ENCODE peak calls at places on chromosome 20, in ten cellular contexts. One of them, this sample, is unnamed.

GRCh38 chr20:48236001-48236400 is 450.7 kb upstream of the SULF2 start:
- DNase-seq in GM10248: no peak
- DNase-seq in HTR-8/SVneo: no peak
- DNase-seq in T-cell: no peak
- DNase-seq in naive thymus-derived CD8-positive, alpha-beta T cell: no peak
- DNase-seq in GM20000: no peak
- DNase-seq in NCI-H510A treated with DMSO at 0.1 percent for 48 hours: no peak
- DNase-seq in AG08396: no peak
- DNase-seq in sciatic nerve: peak
- DNase-seq in HT1080: no peak
- DNase-seq in this sample: no peak

GRCh38 chr20:34581341-34582189 is 23.0 kb downstream of the MAP1LC3A start:
- DNase-seq in GM10248: peak
- DNase-seq in HTR-8/SVneo: no peak
- DNase-seq in T-cell: no peak
- DNase-seq in naive thymus-derived CD8-positive, alpha-beta T cell: no peak
- DNase-seq in GM20000: peak
- DNase-seq in NCI-H510A treated with DMSO at 0.1 percent for 48 hours: no peak
- DNase-seq in AG08396: no peak
- DNase-seq in sciatic nerve: peak
- DNase-seq in HT1080: peak
- DNase-seq in this sample: no peak

GRCh38 chr20:24684954-24685691 is 215.7 kb downstream of the SYNDIG1 start:
- DNase-seq in GM10248: no peak
- DNase-seq in HTR-8/SVneo: no peak
- DNase-seq in T-cell: no peak
- DNase-seq in naive thymus-derived CD8-positive, alpha-beta T cell: no peak
- DNase-seq in GM20000: no peak
- DNase-seq in NCI-H510A treated with DMSO at 0.1 percent for 48 hours: no peak
- DNase-seq in AG08396: no peak
- DNase-seq in sciatic nerve: peak
- DNase-seq in HT1080: no peak
- DNase-seq in this sample: no peak

GRCh38 chr20:63321148-63321831 is 28.3 kb downstream of the COL20A1 start:
- DNase-seq in GM10248: no peak
- DNase-seq in HTR-8/SVneo: no peak
- DNase-seq in T-cell: no peak
- DNase-seq in naive thymus-derived CD8-positive, alpha-beta T cell: no peak
- DNase-seq in GM20000: no peak
- DNase-seq in NCI-H510A treated with DMSO at 0.1 percent for 48 hours: no peak
- DNase-seq in AG08396: peak
- DNase-seq in sciatic nerve: no peak
- DNase-seq in HT1080: no peak
- DNase-seq in this sample: no peak

GRCh38 chr20:3808141-3808479 is 12.0 kb downstream of the CDC25B start:
- DNase-seq in GM10248: no peak
- DNase-seq in HTR-8/SVneo: peak
- DNase-seq in T-cell: no peak
- DNase-seq in naive thymus-derived CD8-positive, alpha-beta T cell: no peak
- DNase-seq in GM20000: no peak
- DNase-seq in NCI-H510A treated with DMSO at 0.1 percent for 48 hours: peak
- DNase-seq in AG08396: peak
- DNase-seq in sciatic nerve: peak
- DNase-seq in HT1080: peak
- DNase-seq in this sample: peak

GRCh38 chr20:48695738-48696137 is 132.1 kb downstream of the PREX1 start:
- DNase-seq in GM10248: no peak
- DNase-seq in HTR-8/SVneo: no peak
- DNase-seq in T-cell: no peak
- DNase-seq in naive thymus-derived CD8-positive, alpha-beta T cell: no peak
- DNase-seq in GM20000: no peak
- DNase-seq in NCI-H510A treated with DMSO at 0.1 percent for 48 hours: no peak
- DNase-seq in AG08396: no peak
- DNase-seq in sciatic nerve: no peak
- DNase-seq in HT1080: no peak
- DNase-seq in this sample: no peak

GRCh38 chr20:8812818-8813217 is 256.1 kb upstream of the PLCB4 start:
- DNase-seq in GM10248: no peak
- DNase-seq in HTR-8/SVneo: no peak
- DNase-seq in T-cell: no peak
- DNase-seq in naive thymus-derived CD8-positive, alpha-beta T cell: no peak
- DNase-seq in GM20000: no peak
- DNase-seq in NCI-H510A treated with DMSO at 0.1 percent for 48 hours: peak
- DNase-seq in AG08396: no peak
- DNase-seq in sciatic nerve: no peak
- DNase-seq in HT1080: no peak
- DNase-seq in this sample: no peak

GRCh38 chr20:10715035-10715434 is 41.2 kb upstream of the JAG1 start:
- DNase-seq in GM10248: no peak
- DNase-seq in HTR-8/SVneo: no peak
- DNase-seq in T-cell: no peak
- DNase-seq in naive thymus-derived CD8-positive, alpha-beta T cell: no peak
- DNase-seq in GM20000: no peak
- DNase-seq in NCI-H510A treated with DMSO at 0.1 percent for 48 hours: no peak
- DNase-seq in AG08396: peak
- DNase-seq in sciatic nerve: no peak
- DNase-seq in HT1080: peak
- DNase-seq in this sample: peak

GRCh38 chr20:4951299-4951698 is 50.0 kb downstream of the SLC23A2 start:
- DNase-seq in GM10248: no peak
- DNase-seq in HTR-8/SVneo: peak
- DNase-seq in T-cell: no peak
- DNase-seq in naive thymus-derived CD8-positive, alpha-beta T cell: no peak
- DNase-seq in GM20000: no peak
- DNase-seq in NCI-H510A treated with DMSO at 0.1 percent for 48 hours: no peak
- DNase-seq in AG08396: peak
- DNase-seq in sciatic nerve: no peak
- DNase-seq in HT1080: peak
- DNase-seq in this sample: peak

GRCh38 chr20:53402233-53403005 is 191.2 kb downstream of the ZNF217 start:
- DNase-seq in GM10248: no peak
- DNase-seq in HTR-8/SVneo: no peak
- DNase-seq in T-cell: no peak
- DNase-seq in naive thymus-derived CD8-positive, alpha-beta T cell: peak
- DNase-seq in GM20000: no peak
- DNase-seq in NCI-H510A treated with DMSO at 0.1 percent for 48 hours: no peak
- DNase-seq in AG08396: no peak
- DNase-seq in sciatic nerve: no peak
- DNase-seq in HT1080: no peak
- DNase-seq in this sample: no peak

GRCh38 chr20:46857061-46857831 is 37.4 kb upstream of the EYA2 start:
- DNase-seq in GM10248: no peak
- DNase-seq in HTR-8/SVneo: no peak
- DNase-seq in T-cell: no peak
- DNase-seq in naive thymus-derived CD8-positive, alpha-beta T cell: no peak
- DNase-seq in GM20000: no peak
- DNase-seq in NCI-H510A treated with DMSO at 0.1 percent for 48 hours: no peak
- DNase-seq in AG08396: no peak
- DNase-seq in sciatic nerve: no peak
- DNase-seq in HT1080: no peak
- DNase-seq in this sample: no peak

GRCh38 chr20:235891-236290 is 8.8 kb downstream of the DEFB129 start:
- DNase-seq in GM10248: no peak
- DNase-seq in HTR-8/SVneo: peak
- DNase-seq in T-cell: no peak
- DNase-seq in naive thymus-derived CD8-positive, alpha-beta T cell: no peak
- DNase-seq in GM20000: no peak
- DNase-seq in NCI-H510A treated with DMSO at 0.1 percent for 48 hours: no peak
- DNase-seq in AG08396: peak
- DNase-seq in sciatic nerve: no peak
- DNase-seq in HT1080: peak
- DNase-seq in this sample: peak

GRCh38 chr20:63280929-63281545 is 8.4 kb downstream of the ARFGAP1 start:
- DNase-seq in GM10248: no peak
- DNase-seq in HTR-8/SVneo: no peak
- DNase-seq in T-cell: no peak
- DNase-seq in naive thymus-derived CD8-positive, alpha-beta T cell: no peak
- DNase-seq in GM20000: no peak
- DNase-seq in NCI-H510A treated with DMSO at 0.1 percent for 48 hours: no peak
- DNase-seq in AG08396: no peak
- DNase-seq in sciatic nerve: no peak
- DNase-seq in HT1080: no peak
- DNase-seq in this sample: no peak

This sample was measured in bronchial epithelial cell.